ENCODE peak calls at places on chromosomes 3 and 15, in nine cellular contexts. V is IMR-90; S is CD8-positive, alpha-beta T cell; B is OCI-LY7; I is psoas muscle; N is cardiac muscle cell; R is body of pancreas; H is MM.1S; C is adrenal gland. Q is an unnamed sample.
A peak's percentile ranks its signal among the peaks of the same experiment; 100 is the strongest.

GRCh38 chr3:122773856-122774535 is 19.6 kb downstream of the HSPBAP1 start:
- DNase-seq in V (no peak), S (no peak), B (peak; percentile 16), I (no peak), N (no peak), R (no peak), H (peak; percentile 49), C (no peak), Q (peak; percentile 15)

GRCh38 chr3:172622916-172623700 is 87.8 kb downstream of the NCEH1 start:
- DNase-seq in V (peak; percentile 71), S (peak; percentile 32), B (peak; percentile 29), I (no peak), N (peak; percentile 50), R (peak; percentile 25), H (peak; percentile 55), C (no peak), Q (no peak)

GRCh38 chr3:23776352-23776891 is 29.3 kb upstream of the UBE2E1 start:
- DNase-seq in V (peak; percentile 81), S (no peak), B (no peak), I (no peak), N (no peak), R (no peak), H (no peak), C (no peak), Q (no peak)

GRCh38 chr15:69392352-69392751 is 21.8 kb upstream of the KIF23 start:
- DNase-seq in V (no peak), S (no peak), B (no peak), I (no peak), N (no peak), R (no peak), H (no peak), C (no peak), Q (no peak)

GRCh38 chr3:170752571-170753155 is 117.3 kb downstream of the RPL22L1 start:
- DNase-seq in V (no peak), S (no peak), B (no peak), I (no peak), N (no peak), R (no peak), H (no peak), C (no peak), Q (no peak)

GRCh38 chr3:150357923-150358322 is 50.2 kb upstream of the TSC22D2 start:
- DNase-seq in V (no peak), S (no peak), B (no peak), I (no peak), N (no peak), R (no peak), H (no peak), C (no peak), Q (no peak)

GRCh38 chr3:129592362-129593150 is 13.9 kb downstream of the PLXND1 start:
- DNase-seq in V (no peak), S (no peak), B (no peak), I (peak; percentile 90), N (no peak), R (peak; percentile 78), H (no peak), C (peak; percentile 82), Q (no peak)

GRCh38 chr3:54932606-54933005 is 4.7 kb upstream of the LRTM1 start:
- DNase-seq in V (no peak), S (no peak), B (no peak), I (peak; percentile 65), N (no peak), R (no peak), H (no peak), C (no peak), Q (no peak)

GRCh38 chr3:32003380-32003779 is 21.8 kb downstream of the ZNF860 start:
- DNase-seq in V (no peak), S (no peak), B (no peak), I (no peak), N (no peak), R (no peak), H (no peak), C (no peak), Q (no peak)

GRCh38 chr15:76865548-76865991 is 39.6 kb downstream of the SCAPER start:
- DNase-seq in V (peak; percentile 0), S (no peak), B (no peak), I (no peak), N (no peak), R (no peak), H (no peak), C (no peak), Q (peak; percentile 9)

DNA sequence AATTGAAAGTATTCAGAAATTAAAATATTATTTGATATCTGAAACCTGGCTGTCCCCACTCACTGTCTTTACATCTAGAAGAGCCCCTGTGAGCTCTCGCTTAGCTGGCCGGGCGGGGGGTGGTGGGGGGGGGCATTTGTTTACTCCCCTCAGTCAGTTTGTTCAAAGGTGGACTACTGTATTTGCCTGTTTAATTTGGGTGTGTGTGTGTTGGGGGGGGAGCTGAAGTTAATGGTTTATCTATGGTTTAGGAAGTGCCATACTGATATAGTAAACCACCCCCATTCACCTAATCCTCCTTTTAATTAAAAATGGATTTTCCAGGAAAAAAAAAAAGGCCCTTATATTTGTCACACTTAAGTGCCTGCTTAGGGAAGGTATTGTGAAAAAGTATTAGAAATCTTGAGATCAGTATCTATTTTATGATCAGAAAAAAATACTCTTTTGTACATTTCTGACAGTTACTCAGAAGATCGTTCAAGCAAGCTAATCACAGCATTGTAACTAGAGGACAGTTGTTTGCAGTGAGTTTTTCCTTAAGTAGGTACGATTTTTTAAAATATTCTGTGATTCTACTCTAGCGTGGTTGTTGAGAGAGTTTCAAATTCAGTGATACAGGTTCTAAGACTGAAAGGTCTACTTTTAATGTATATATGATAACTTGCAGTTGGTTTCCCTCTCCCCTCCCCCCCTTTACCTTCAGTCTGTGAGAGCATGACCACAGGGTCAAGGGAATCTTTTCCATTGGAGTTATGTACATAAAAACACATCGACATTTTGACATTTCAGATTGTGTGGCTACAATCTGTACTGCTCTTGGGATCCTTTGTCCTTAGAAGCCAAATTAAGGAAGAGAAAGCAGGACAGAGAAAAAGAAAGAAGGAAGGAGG is 8.5 kb downstream of the NR2F2 start:
- DNase-seq in V (no peak), S (no peak), B (no peak), I (no peak), N (no peak), R (peak; percentile 10), H (no peak), C (no peak), Q (no peak)
- H3K4me3 ChIP-seq in V (peak overlapping the region; percentile 84), S (no peak overlapping the region), B (no peak overlapping the region), I (peak overlapping the region; percentile 92), N (no peak overlapping the region), R (no peak overlapping the region), H (no peak overlapping the region), C (peak overlapping the region; percentile 25), Q (no peak overlapping the region)

GRCh38 chr3:196063456-196063855 is 18.4 kb downstream of the TFRC start:
- DNase-seq in V (peak; percentile 71), S (no peak), B (no peak), I (no peak), N (no peak), R (no peak), H (no peak), C (no peak), Q (no peak)

GRCh38 chr3:196060834-196061233 is 21.1 kb downstream of the TFRC start:
- DNase-seq in V (no peak), S (no peak), B (no peak), I (no peak), N (no peak), R (no peak), H (no peak), C (no peak), Q (no peak)

GRCh38 chr3:196067439-196067838 is 14.5 kb downstream of the TFRC start:
- DNase-seq in V (no peak), S (no peak), B (no peak), I (no peak), N (no peak), R (no peak), H (no peak), C (no peak), Q (no peak)

GRCh38 chr3:196064006-196064405 is 17.9 kb downstream of the TFRC start:
- DNase-seq in V (peak; percentile 22), S (no peak), B (no peak), I (no peak), N (no peak), R (no peak), H (no peak), C (no peak), Q (no peak)

GRCh38 chr3:196063049-196063448 is 18.8 kb downstream of the TFRC start:
- DNase-seq in V (peak; percentile 68), S (no peak), B (no peak), I (no peak), N (no peak), R (no peak), H (no peak), C (no peak), Q (no peak)
- H3K36me3 ChIP-seq in V (peaks cover 42% of the 10 kb centered on the region), S (peaks cover 72% of the 10 kb centered on the region), B (peaks cover 99% of the 10 kb centered on the region), I (peaks cover 100% of the 10 kb centered on the region), N (peaks cover 86% of the 10 kb centered on the region), R (peaks cover 69% of the 10 kb centered on the region), H (peaks cover 72% of the 10 kb centered on the region), C (peaks cover 98% of the 10 kb centered on the region), Q (peaks cover 33% of the 10 kb centered on the region)

GRCh38 chr15:29978411-29979382 is 104.1 kb upstream of the GOLGA8J start:
- DNase-seq in V (no peak), S (no peak), B (no peak), I (no peak), N (no peak), R (no peak), H (no peak), C (no peak), Q (no peak)
- TF ChIP-seq CTCF in V (no peak), S (no peak), B (no peak), I (no peak), N (no peak), R (no peak), H (no peak), C (no peak), Q (no peak)

GRCh38 chr15:65530318-65531111 is at the start of gene HACD3:
- DNase-seq in V (peak; percentile 69), S (peak; percentile 86), B (peak; percentile 82), I (peak; percentile 93), N (peak; percentile 92), R (peak; percentile 83), H (peak; percentile 92), C (peak; percentile 80), Q (peak; percentile 92)

GRCh38 chr15:65533057-65533752 is 2.9 kb downstream of the HACD3 start:
- DNase-seq in V (peak; percentile 18), S (no peak), B (no peak), I (no peak), N (no peak), R (no peak), H (no peak), C (no peak), Q (no peak)

GRCh38 chr15:65532738-65533051 is 2.4 kb downstream of the HACD3 start:
- DNase-seq in V (peak; percentile 88), S (no peak), B (no peak), I (no peak), N (no peak), R (no peak), H (no peak), C (no peak), Q (no peak)

GRCh38 chr15:65540314-65540713 is 10.1 kb downstream of the HACD3 start:
- DNase-seq in V (no peak), S (no peak), B (no peak), I (no peak), N (no peak), R (no peak), H (no peak), C (no peak), Q (no peak)

DNA sequence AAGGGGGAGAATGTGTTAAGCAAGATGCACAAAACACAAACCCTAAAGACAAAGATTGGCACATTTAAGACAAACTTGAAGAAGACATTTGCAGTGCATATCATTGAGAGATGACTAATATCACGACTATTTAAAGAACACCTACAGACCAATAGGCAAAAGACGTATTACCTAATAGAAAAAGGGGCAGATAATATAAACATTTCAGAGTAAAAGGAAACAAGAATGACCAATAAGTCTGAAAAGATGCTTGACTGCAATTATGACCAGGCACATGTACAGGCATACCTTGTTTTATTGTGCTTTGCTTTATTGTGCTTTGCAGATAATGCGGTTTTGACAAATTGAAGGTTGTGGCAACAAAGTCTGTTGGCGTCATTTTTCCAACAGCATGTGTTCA is 4.9 kb downstream of the HACD3 start:
- DNase-seq in V (peak; percentile 25), S (no peak), B (no peak), I (no peak), N (no peak), R (no peak), H (no peak), C (no peak), Q (no peak)
- H3K4me3 ChIP-seq in V (no peak overlapping the region), S (no peak overlapping the region), B (no peak overlapping the region), I (no peak overlapping the region), N (no peak overlapping the region), R (no peak overlapping the region), H (no peak overlapping the region), C (no peak overlapping the region), Q (no peak overlapping the region)